ENCODE peak calls at places on chromosome 16, in eight cellular contexts. S is heart left ventricle, V is H54, R is adrenal gland, H is GM12878, L is lower leg skin, C is Peyer's patch, U is uterus. O is an unnamed sample.
A peak's percentile ranks its signal among the peaks of the same experiment; 100 is the strongest.

GRCh38 chr16:4660454-4661007 is 32.8 kb upstream of the NUDT16L1 start:
- DNase-seq in S (peak; percentile 81), V (no peak), R (peak; percentile 85), H (no peak), L (no peak), C (no peak), U (peak; percentile 71), O (peak; percentile 73)

GRCh38 chr16:69482410-69482951 is 58.1 kb downstream of the CYB5B start:
- DNase-seq in S (peak; percentile 83), V (no peak), R (peak; percentile 81), H (no peak), L (peak; percentile 93), C (no peak), U (peak; percentile 60), O (peak; percentile 25)

GRCh38 chr16:85582177-85582888 is 30.8 kb upstream of the GSE1 start:
- DNase-seq in S (no peak), V (no peak), R (no peak), H (no peak), L (no peak), C (no peak), U (no peak), O (peak; percentile 39)

GRCh38 chr16:52705192-52705591 is 158.2 kb upstream of the TOX3 start:
- DNase-seq in S (no peak), V (no peak), R (no peak), H (no peak), L (no peak), C (no peak), U (no peak), O (no peak)

GRCh38 chr16:3792472-3793012 is 75.2 kb upstream of the TRAP1 start:
- DNase-seq in S (no peak), V (no peak), R (no peak), H (no peak), L (peak; percentile 61), C (no peak), U (no peak), O (no peak)

GRCh38 chr16:68436581-68436980 is 11.7 kb downstream of the SMPD3 start:
- DNase-seq in S (no peak), V (no peak), R (no peak), H (no peak), L (peak; percentile 49), C (no peak), U (no peak), O (no peak)

GRCh38 chr16:70529051-70529777 is 5.6 kb downstream of the SF3B3 start:
- DNase-seq in S (no peak), V (no peak), R (no peak), H (no peak), L (no peak), C (no peak), U (no peak), O (no peak)

GRCh38 chr16:21150375-21151001 is at the start of gene DNAH3:
- DNase-seq in S (no peak), V (no peak), R (no peak), H (no peak), L (no peak), C (no peak), U (no peak), O (no peak)

GRCh38 chr16:25141648-25142047 is 30.1 kb downstream of the LCMT1 start:
- DNase-seq in S (no peak), V (no peak), R (no peak), H (no peak), L (no peak), C (no peak), U (no peak), O (no peak)

GRCh38 chr16:11949527-11949926 is 7.7 kb upstream of the NPIPB2 start:
- DNase-seq in S (no peak), V (peak; percentile 38), R (peak; percentile 65), H (no peak), L (peak; percentile 28), C (no peak), U (no peak), O (peak; percentile 85)

GRCh38 chr16:27286446-27286845 is 17.9 kb upstream of the NSMCE1 start:
- DNase-seq in S (no peak), V (peak; percentile 71), R (peak; percentile 56), H (no peak), L (peak; percentile 66), C (no peak), U (no peak), O (peak; percentile 32)

GRCh38 chr16:10840703-10841102 is 22.1 kb upstream of the TVP23A start:
- DNase-seq in S (no peak), V (no peak), R (no peak), H (no peak), L (no peak), C (no peak), U (no peak), O (no peak)

GRCh38 chr16:67548265-67549126 is 13.8 kb upstream of the CTCF start:
- DNase-seq in S (no peak), V (no peak), R (no peak), H (no peak), L (peak; percentile 81), C (no peak), U (no peak), O (no peak)

GRCh38 chr16:30896203-30896889 is at the start of gene CTF1:
- DNase-seq in S (peak; percentile 85), V (peak; percentile 84), R (peak; percentile 82), H (no peak), L (peak; percentile 92), C (peak; percentile 65), U (peak; percentile 90), O (peak; percentile 94)
- TF ChIP-seq POLR2A in S (no peak), V (no peak), R (no peak), H (no peak), L (no peak), C (no peak), U (peak; percentile 76), O (peak; percentile 36)

GRCh38 chr16:74700206-74701040 is at the start of gene MLKL:
- DNase-seq in S (peak; percentile 83), V (peak; percentile 56), R (peak; percentile 74), H (peak; percentile 11), L (peak; percentile 92), C (peak; percentile 75), U (peak; percentile 23), O (peak; percentile 88)
- TF ChIP-seq POLR2A in S (no peak), V (peak; percentile 88), R (peak; percentile 19), H (peak; percentile 82), L (no peak), C (peak; percentile 40), U (peak; percentile 35), O (peak; percentile 48)

GRCh38 chr16:84507011-84507982 is 2.8 kb upstream of the MEAK7 start:
- DNase-seq in S (peak; percentile 62), V (no peak), R (no peak), H (peak; percentile 45), L (peak; percentile 82), C (no peak), U (no peak), O (no peak)
- TF ChIP-seq POLR2A in S (no peak), V (no peak), R (no peak), H (peak; percentile 81), L (no peak), C (no peak), U (no peak), O (no peak)

GRCh38 chr16:30377050-30377811 is 2.6 kb downstream of the MYL11 start:
- DNase-seq in S (no peak), V (no peak), R (no peak), H (no peak), L (no peak), C (peak; percentile 57), U (no peak), O (no peak)

GRCh38 chr16:30378236-30379164 is 3.9 kb downstream of the SEPTIN1 start:
- DNase-seq in S (peak; percentile 100), V (peak; percentile 92), R (peak; percentile 99), H (peak; percentile 81), L (peak; percentile 100), C (peak; percentile 99), U (peak; percentile 100), O (peak; percentile 100)

GRCh38 chr16:30376508-30376907 is 1.9 kb downstream of the MYL11 start:
- DNase-seq in S (no peak), V (no peak), R (no peak), H (no peak), L (no peak), C (no peak), U (no peak), O (no peak)

GRCh38 chr16:30379165-30379783 is 3.1 kb downstream of the SEPTIN1 start:
- DNase-seq in S (no peak), V (no peak), R (no peak), H (no peak), L (peak; percentile 86), C (no peak), U (no peak), O (no peak)

DNA sequence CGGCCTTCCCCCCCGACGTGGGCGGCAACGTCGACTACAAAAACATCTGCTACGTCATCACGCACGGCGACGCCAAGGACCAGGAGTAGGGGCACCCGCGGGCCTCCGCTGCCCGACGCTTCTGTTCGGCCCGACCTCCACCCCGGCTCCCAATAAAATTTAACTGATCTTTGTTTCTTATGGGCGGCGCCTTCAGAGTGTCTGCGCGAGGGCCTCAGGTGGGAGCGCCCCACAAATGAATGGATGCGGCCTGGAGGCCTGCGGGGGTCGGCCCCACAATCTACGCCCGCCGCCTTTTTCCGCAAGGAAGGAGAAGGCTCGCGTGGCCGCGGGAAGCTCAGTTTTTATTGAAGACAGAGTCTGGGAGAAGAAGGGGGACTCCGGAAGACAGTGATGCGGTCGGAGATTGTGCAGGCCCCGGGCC is 3.2 kb downstream of the MYL11 start:
- DNase-seq in S (peak; percentile 97), V (peak; percentile 72), R (peak; percentile 98), H (peak; percentile 55), L (peak; percentile 99), C (peak; percentile 91), U (peak; percentile 95), O (peak; percentile 95)
- TF ChIP-seq POLR2A in S (no peak), V (peak; percentile 53), R (peak; percentile 67), H (peak; percentile 52), L (peak; percentile 29), C (peak; percentile 38), U (peak; percentile 81), O (peak; percentile 78)

DNA sequence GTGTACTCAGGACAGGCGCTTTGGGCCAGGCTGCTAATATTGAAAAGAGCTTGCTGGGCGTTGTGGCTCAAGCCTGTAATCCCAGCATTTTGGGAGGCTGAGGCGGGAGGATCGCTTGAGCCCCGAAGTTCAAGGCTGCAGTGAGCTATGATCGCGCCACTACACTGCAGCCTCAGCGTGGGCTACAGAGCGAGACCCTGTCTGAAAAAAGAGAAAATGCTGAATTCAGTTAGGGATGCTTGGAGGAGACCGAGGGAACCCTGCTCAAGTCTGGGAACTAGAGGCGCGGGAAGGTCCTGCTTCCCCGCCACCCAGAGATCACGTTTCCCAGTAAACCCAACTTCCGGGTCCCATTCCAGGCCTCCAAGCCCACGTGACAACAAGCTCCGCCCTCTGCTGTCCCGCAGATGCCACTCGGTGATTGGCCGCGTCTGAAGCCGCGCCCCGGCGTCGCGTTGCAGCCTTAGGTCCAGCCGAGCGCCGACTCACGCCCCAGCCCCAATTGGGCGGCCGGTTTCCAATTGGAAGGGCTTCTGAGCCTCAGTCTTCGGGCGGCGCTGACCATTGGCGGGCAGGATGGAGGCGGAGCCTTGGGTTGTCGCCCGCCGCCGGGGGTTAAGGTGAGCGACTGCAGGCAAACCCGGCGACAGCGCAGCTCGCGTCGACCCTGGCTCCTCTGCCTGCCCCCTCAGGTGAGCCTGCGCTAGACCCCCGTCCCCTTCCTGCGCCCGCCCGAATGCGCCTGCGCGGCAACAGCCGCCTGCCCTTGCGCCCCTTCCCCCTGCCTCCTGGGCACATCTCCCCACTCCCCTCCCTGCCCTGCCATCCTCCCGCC is at the start of gene PHKG2:
- DNase-seq in S (peak; percentile 99), V (peak; percentile 96), R (peak; percentile 100), H (peak; percentile 96), L (peak; percentile 100), C (peak; percentile 100), U (peak; percentile 99), O (peak; percentile 99)
- TF ChIP-seq POLR2A in S (no peak), V (peak; percentile 65), R (no peak), H (peak; percentile 94), L (no peak), C (peak; percentile 69), U (peak; percentile 57), O (no peak)

O was measured in upper lobe of left lung.